ENCODE peak calls at places on chromosomes 16 and 17, in four cellular contexts. D, N, O and X are unnamed samples.

GRCh38 chr17:59238904-59239303 is 18.6 kb downstream of the GDPD1 start:
- DNase-seq in D (no peak), N (no peak), O (no peak), X (no peak)

GRCh38 chr16:72255785-72256184 is 83.8 kb upstream of the PMFBP1 start:
- DNase-seq in D (no peak), N (no peak), O (no peak), X (no peak)

GRCh38 chr17:78197147-78197830 is 10.1 kb downstream of the AFMID start:
- DNase-seq in D (no peak), N (no peak), O (no peak), X (no peak)

GRCh38 chr17:42868338-42868737 is 17.3 kb downstream of the AOC3 start:
- DNase-seq in D (no peak), N (no peak), O (no peak), X (no peak)

GRCh38 chr17:50768348-50768761 is 1.0 kb upstream of the ANKRD40CL start:
- DNase-seq in D (no peak), N (no peak), O (no peak), X (no peak)

GRCh38 chr16:57380671-57381462 is 8.6 kb downstream of the CX3CL1 start:
- DNase-seq in D (no peak), N (peak), O (no peak), X (no peak)

GRCh38 chr16:48118841-48119240 is 37.0 kb downstream of the ABCC12 start:
- DNase-seq in D (no peak), N (no peak), O (no peak), X (no peak)

GRCh38 chr16:19607610-19608280 is 52.2 kb downstream of the VPS35L start:
- DNase-seq in D (no peak), N (no peak), O (peak), X (no peak)

GRCh38 chr16:27434141-27435051 is 32.4 kb downstream of the IL21R start:
- DNase-seq in D (peak), N (no peak), O (no peak), X (peak)

GRCh38 chr17:65627892-65628622 is 66.6 kb upstream of the AXIN2 start:
- DNase-seq in D (peak), N (no peak), O (peak), X (no peak)

GRCh38 chr17:81870155-81870977 is 771 bp downstream of the ARHGDIA start:
- DNase-seq in D (peak), N (peak), O (no peak), X (no peak)

GRCh38 chr17:35076874-35077273 is 13.4 kb upstream of the RFFL start:
- DNase-seq in D (no peak), N (no peak), O (no peak), X (no peak)

GRCh38 chr16:89892055-89892630 is 18.8 kb downstream of the TCF25 start:
- DNase-seq in D (no peak), N (no peak), O (no peak), X (no peak)

GRCh38 chr16:20216818-20217217 is 110.5 kb downstream of the GP2 start:
- DNase-seq in D (no peak), N (no peak), O (no peak), X (no peak)

GRCh38 chr16:68231384-68232136 is 4.4 kb downstream of the ESRP2 start:
- DNase-seq in D (no peak), N (no peak), O (no peak), X (no peak)

GRCh38 chr16:87295259-87295658 is 21.9 kb downstream of the C16orf95 start:
- DNase-seq in D (no peak), N (no peak), O (no peak), X (no peak)

GRCh38 chr16:19698480-19699465 is 19.3 kb downstream of the KNOP1 start:
- DNase-seq in D (no peak), N (no peak), O (no peak), X (no peak)

GRCh38 chr16:72635104-72635503 is 412.8 kb downstream of the ZFHX3 start:
- DNase-seq in D (no peak), N (no peak), O (no peak), X (no peak)

GRCh38 chr17:17497065-17497844 is 1.1 kb upstream of the RASD1 start:
- DNase-seq in D (no peak), N (no peak), O (no peak), X (no peak)
- TF ChIP-seq CTCF in D (no peak), N (no peak), O (no peak), X (peak)

GRCh38 chr17:27430882-27431491 is 25.3 kb upstream of the KSR1 start:
- DNase-seq in D (peak), N (peak), O (no peak), X (peak)
- TF ChIP-seq CTCF in D (peak), N (peak), O (peak), X (peak)

DNA sequence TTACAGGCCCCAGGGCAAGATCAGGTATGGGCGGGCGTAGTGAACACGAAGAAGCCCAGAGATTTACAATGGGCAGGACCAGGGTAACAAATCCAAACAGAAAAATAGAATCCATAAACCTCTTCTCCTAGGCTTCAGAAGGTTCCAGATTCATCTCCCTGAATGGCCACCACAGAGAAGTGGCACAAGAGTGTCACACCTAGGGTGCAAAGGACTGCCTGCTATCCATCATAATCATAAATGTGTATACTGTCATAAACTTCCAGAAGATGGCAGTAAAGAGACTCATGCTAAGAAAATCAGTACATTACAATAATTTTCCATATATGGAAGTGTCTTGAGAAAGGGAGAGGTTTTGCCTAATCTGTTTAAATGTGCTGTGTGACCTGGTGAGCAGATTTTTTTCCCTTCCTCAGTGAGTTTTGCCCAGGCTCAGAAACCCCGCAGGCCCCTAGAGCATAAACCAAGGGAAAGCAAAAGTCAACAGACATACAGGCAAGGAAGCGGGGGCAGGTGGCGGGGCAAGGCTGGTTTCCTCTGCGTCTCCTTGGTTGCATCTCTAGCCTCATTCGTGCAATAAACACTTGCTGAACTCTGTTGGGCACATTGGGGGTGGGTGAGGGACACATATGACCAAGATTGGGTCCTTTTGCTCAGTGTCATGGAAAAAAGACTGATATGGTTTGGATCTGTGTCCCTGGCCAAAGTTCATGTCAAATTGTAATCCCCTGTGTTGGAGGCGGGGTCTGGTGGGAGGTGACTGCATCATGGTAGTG is 92.0 kb upstream of the CDH5 start:
- DNase-seq in D (no peak), N (no peak), O (no peak), X (no peak)
- TF ChIP-seq CTCF in D (no peak), N (peak), O (peak), X (peak)

GRCh38 chr17:33515974-33516373 is 222.9 kb upstream of the ASIC2 start:
- DNase-seq in D (no peak), N (no peak), O (no peak), X (no peak)

GRCh38 chr17:33513769-33514168 is 220.7 kb upstream of the ASIC2 start:
- DNase-seq in D (no peak), N (no peak), O (no peak), X (no peak)

GRCh38 chr17:33519692-33520091 is 226.6 kb upstream of the ASIC2 start:
- DNase-seq in D (peak), N (no peak), O (no peak), X (no peak)

GRCh38 chr17:33514369-33514768 is 221.3 kb upstream of the ASIC2 start:
- DNase-seq in D (no peak), N (no peak), O (no peak), X (no peak)

DNA sequence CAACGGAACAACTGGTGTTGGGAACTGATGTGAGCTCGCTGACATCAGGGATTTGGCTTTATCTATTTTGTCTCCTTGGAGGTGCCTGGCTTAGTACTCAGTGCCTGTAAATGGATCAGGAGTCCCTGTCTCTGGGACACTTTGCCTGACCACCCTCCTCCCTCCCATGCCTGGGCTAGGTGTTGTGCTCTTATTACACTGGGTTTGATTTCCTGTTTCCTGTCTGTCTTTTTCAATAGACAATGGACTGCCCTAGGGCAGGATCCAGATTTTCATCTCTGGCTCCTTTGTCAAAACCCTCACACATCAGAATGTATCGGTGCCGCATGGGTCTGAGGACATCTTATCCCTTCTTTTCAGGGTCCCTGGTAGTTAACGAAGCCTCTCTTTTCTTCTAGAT is 223.6 kb upstream of the ASIC2 start:
- DNase-seq in D (no peak), N (no peak), O (no peak), X (no peak)
- TF ChIP-seq CTCF in D (no peak), N (no peak), O (no peak), X (no peak)

GRCh38 chr17:45808845-45809244 is 24.7 kb downstream of the CRHR1 start:
- DNase-seq in D (no peak), N (no peak), O (no peak), X (no peak)

GRCh38 chr17:45814622-45815606 is 29.8 kb upstream of the SPPL2C start:
- DNase-seq in D (no peak), N (no peak), O (no peak), X (no peak)

GRCh38 chr17:45809484-45809883 is 25.4 kb downstream of the CRHR1 start:
- DNase-seq in D (no peak), N (peak), O (no peak), X (no peak)

GRCh38 chr17:45813051-45813731 is 29.1 kb downstream of the CRHR1 start:
- DNase-seq in D (no peak), N (no peak), O (no peak), X (peak)

GRCh38 chr17:45812102-45812501 is 28.0 kb downstream of the CRHR1 start:
- DNase-seq in D (no peak), N (no peak), O (no peak), X (no peak)
- TF ChIP-seq CTCF in D (no peak), N (peak), O (no peak), X (no peak)

GRCh38 chr16:886084-886543 is 84.7 kb downstream of the LMF1 start:
- DNase-seq in D (no peak), N (peak), O (no peak), X (no peak)
- TF ChIP-seq CTCF in D (no peak), N (peak), O (no peak), X (no peak)